ENCODE peak calls at places on chromosomes 11 and 22, in ten cellular contexts. Y is Calu3, F is brain microvascular endothelial cell, U is NT2/D1, T is NCI-H345, X is Caki2, E is T-helper 1 cell, M is mesendoderm, G is ureter, K is left colon. V is an unnamed sample.

GRCh38 chr11:93054881-93055280 is 85.4 kb downstream of the MTNR1B start:
- DNase-seq in E (no peak), Y (peak; percentile 6), M (no peak), T (no peak), K (no peak), G (no peak), X (peak; percentile 94), U (no peak), F (peak; percentile 97), V (no peak)

GRCh38 chr22:48318173-48318572 is 1509.5 kb downstream of the BRD1 start:
- DNase-seq in Y (no peak), K (no peak), G (no peak), T (no peak), U (no peak), X (no peak), F (no peak), E (no peak), M (no peak), V (no peak)

GRCh38 chr11:75497788-75498404 is 27.8 kb downstream of the GDPD5 start:
- DNase-seq in T (no peak), X (no peak), K (no peak), G (no peak), M (no peak), U (no peak), Y (no peak), F (no peak), E (no peak), V (no peak)

GRCh38 chr11:5288108-5288911 is 13.4 kb downstream of the OR51B4 start:
- DNase-seq in M (peak; percentile 11), U (no peak), G (no peak), Y (no peak), E (no peak), F (peak; percentile 58), K (no peak), X (no peak), T (no peak), V (no peak)

GRCh38 chr11:18171377-18172000 is 1.1 kb upstream of the MRGPRX4 start:
- DNase-seq in E (no peak), F (peak; percentile 12), K (no peak), X (peak; percentile 10), M (peak; percentile 64), Y (peak; percentile 28), T (peak; percentile 26), U (peak; percentile 8), G (no peak), V (no peak)

GRCh38 chr11:75031771-75032549 is 43.2 kb downstream of the NEU3 start:
- DNase-seq in E (peak; percentile 53), M (peak; percentile 88), T (peak; percentile 20), F (peak; percentile 62), X (peak; percentile 14), U (peak; percentile 66), G (peak; percentile 62), K (peak; percentile 40), Y (peak; percentile 82), V (peak; percentile 21)

GRCh38 chr11:57359896-57360690 is 20.9 kb downstream of the PRG3 start:
- DNase-seq in F (no peak), K (no peak), X (no peak), U (no peak), M (peak; percentile 50), E (no peak), Y (no peak), G (no peak), T (no peak), V (no peak)

GRCh38 chr11:79430280-79430679 is 10.6 kb downstream of the TENM4 start:
- DNase-seq in M (no peak), K (no peak), T (no peak), U (no peak), Y (no peak), F (no peak), X (no peak), G (no peak), E (no peak), V (no peak)

GRCh38 chr22:47408409-47408808 is 646.0 kb downstream of the TBC1D22A start:
- DNase-seq in E (no peak), U (no peak), F (no peak), T (no peak), M (peak; percentile 27), G (no peak), K (no peak), X (no peak), Y (no peak), V (no peak)